ENCODE peak calls at places on chromosomes 11 and 22, in five cellular contexts. C is neural progenitor cell, S is HL-60, E is GM23338, D is brain microvascular endothelial cell. L is an unnamed sample.

GRCh38 chr22:30045901-30046715 is 34.2 kb upstream of the HORMAD2 start:
- DNase-seq in C (no peak), S (no peak), E (no peak), D (no peak), L (no peak)

GRCh38 chr11:11243258-11243789 is 109.7 kb downstream of the CSNK2A3 start:
- DNase-seq in C (no peak), S (no peak), E (no peak), D (no peak), L (no peak)

GRCh38 chr11:118908931-118909618 is 16.7 kb downstream of the BCL9L start:
- DNase-seq in C (peak), S (no peak), E (peak), D (peak), L (peak)

GRCh38 chr11:87325490-87325872 is 287.7 kb downstream of the TMEM135 start:
- DNase-seq in C (no peak), S (no peak), E (no peak), D (no peak), L (no peak)

GRCh38 chr22:50522208-50522805 is 3.1 kb downstream of the SCO2 start:
- DNase-seq in C (no peak), S (no peak), E (no peak), D (no peak), L (no peak)

GRCh38 chr22:43060213-43060612 is 29.0 kb downstream of the TTLL1 start:
- DNase-seq in C (peak), S (peak), E (peak), D (no peak), L (peak)

GRCh38 chr11:85299247-85299646 is 327.9 kb downstream of the DLG2 start:
- DNase-seq in C (no peak), S (no peak), E (peak), D (no peak), L (no peak)

GRCh38 chr22:47850644-47851151 is 1088.2 kb downstream of the TBC1D22A start:
- DNase-seq in C (peak), S (no peak), E (no peak), D (no peak), L (peak)

GRCh38 chr22:48198489-48199459 is 1436.3 kb downstream of the TBC1D22A start:
- DNase-seq in C (no peak), S (no peak), E (peak), D (no peak), L (no peak)

GRCh38 chr11:69443968-69444364 is 37.5 kb upstream of the LINC01488 start:
- DNase-seq in C (no peak), S (no peak), E (no peak), D (peak), L (no peak)

GRCh38 chr11:123069878-123070821 is 8.2 kb upstream of the HSPA8 start:
- DNase-seq in C (no peak), S (no peak), E (no peak), D (no peak), L (no peak)

GRCh38 chr11:60868682-60869450 is 1.5 kb downstream of the ZP1 start:
- DNase-seq in C (no peak), S (no peak), E (no peak), D (no peak), L (no peak)

GRCh38 chr11:19777342-19778102 is 64.9 kb downstream of the NAV2 start:
- DNase-seq in C (peak), S (no peak), E (peak), D (peak), L (no peak)

GRCh38 chr11:61785837-61786402 is 6.5 kb downstream of the TMEM258 start:
- DNase-seq in C (no peak), S (no peak), E (no peak), D (no peak), L (no peak)

GRCh38 chr22:49936973-49937757 is 18.7 kb downstream of the CRELD2 start:
- DNase-seq in C (no peak), S (no peak), E (no peak), D (no peak), L (no peak)

GRCh38 chr22:50739894-50740293 is 1.9 kb downstream of the ACR start:
- DNase-seq in C (no peak), S (no peak), E (no peak), D (no peak), L (no peak)

GRCh38 chr22:33114570-33114969 is 56.4 kb upstream of the SYN3 start:
- DNase-seq in C (no peak), S (no peak), E (no peak), D (no peak), L (no peak)

GRCh38 chr11:111772535-111772934 is 6.3 kb upstream of the PPP2R1B start:
- DNase-seq in C (no peak), S (no peak), E (no peak), D (no peak), L (no peak)

GRCh38 chr11:59102259-59102765 is 4.7 kb upstream of the FAM111B start:
- DNase-seq in C (peak), S (no peak), E (peak), D (peak), L (no peak)

GRCh38 chr11:46597609-46598219 is 3.9 kb upstream of the AMBRA1 start:
- DNase-seq in C (no peak), S (no peak), E (no peak), D (peak), L (no peak)

GRCh38 chr22:30919973-30920372 is 48.6 kb downstream of the MORC2 start:
- DNase-seq in C (no peak), S (no peak), E (no peak), D (no peak), L (no peak)

GRCh38 chr22:16925407-16925966 is 82.5 kb downstream of the GAB4 start:
- DNase-seq in C (no peak), S (no peak), E (no peak), D (no peak), L (no peak)

GRCh38 chr11:58567889-58568512 is 7.7 kb downstream of the LPXN start:
- DNase-seq in C (peak), S (peak), E (peak), D (peak), L (no peak)

GRCh38 chr11:70456921-70457532 is 58.7 kb downstream of the CTTN start:
- DNase-seq in C (no peak), S (no peak), E (no peak), D (peak), L (no peak)

GRCh38 chr11:128437137-128437536 is 150.2 kb downstream of the ETS1 start:
- DNase-seq in C (no peak), S (no peak), E (no peak), D (peak), L (peak)

GRCh38 chr22:40826984-40827741 is 8.0 kb upstream of the SLC25A17 start:
- DNase-seq in C (no peak), S (no peak), E (peak), D (no peak), L (no peak)

GRCh38 chr11:3969613-3970012 is 114.1 kb downstream of the STIM1 start:
- DNase-seq in C (no peak), S (no peak), E (no peak), D (no peak), L (no peak)

GRCh38 chr11:64868904-64869570 is 9.4 kb downstream of the EHD1 start:
- DNase-seq in C (no peak), S (no peak), E (no peak), D (peak), L (peak)

GRCh38 chr11:123061403-123062157 is at the start of gene HSPA8:
- DNase-seq in C (peak), S (peak), E (peak), D (peak), L (peak)

GRCh38 chr11:79626135-79626748 is 185.4 kb upstream of the TENM4 start:
- DNase-seq in C (no peak), S (no peak), E (no peak), D (no peak), L (no peak)

GRCh38 chr11:72361321-72361720 is 73.0 kb downstream of the CLPB start:
- DNase-seq in C (no peak), S (no peak), E (no peak), D (no peak), L (no peak)

GRCh38 chr11:117634756-117635593 is 162.0 kb downstream of the DSCAML1 start:
- DNase-seq in C (no peak), S (no peak), E (no peak), D (peak), L (no peak)

GRCh38 chr11:3666023-3666530 is 5.1 kb downstream of the CHRNA10 start:
- DNase-seq in C (no peak), S (no peak), E (no peak), D (no peak), L (no peak)

GRCh38 chr11:85766801-85767200 is 44.1 kb downstream of the SYTL2 start:
- DNase-seq in C (no peak), S (no peak), E (no peak), D (no peak), L (no peak)

GRCh38 chr11:43987384-43988039 is 45.1 kb downstream of the C11orf96 start:
- DNase-seq in C (no peak), S (no peak), E (no peak), D (peak), L (peak)

GRCh38 chr22:29621761-29622526 is 18.5 kb downstream of the NF2 start:
- DNase-seq in C (no peak), S (no peak), E (peak), D (peak), L (no peak)

GRCh38 chr11:115665958-115666357 is 161.7 kb upstream of the CADM1 start:
- DNase-seq in C (no peak), S (no peak), E (no peak), D (no peak), L (no peak)

DNA sequence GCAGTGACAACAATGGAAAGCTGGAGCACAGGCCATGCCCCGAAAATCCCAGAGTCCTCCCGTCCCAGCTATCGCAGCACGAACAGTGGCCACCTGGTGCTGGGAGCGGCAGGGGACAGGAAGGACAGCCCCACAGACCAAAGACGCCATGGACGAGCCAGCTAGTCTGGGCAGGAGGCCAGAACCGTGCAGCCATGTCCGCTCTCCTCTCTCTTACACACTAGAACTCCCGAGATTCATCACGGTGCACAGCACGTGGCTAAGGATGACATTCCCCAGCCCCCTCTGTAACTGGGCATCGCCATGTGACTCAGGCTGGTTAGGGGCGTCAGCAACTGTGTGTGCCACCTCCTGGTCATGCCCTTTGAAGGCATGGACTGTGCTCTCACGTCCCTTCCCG is 4.6 kb downstream of the CDPF1 start:
- DNase-seq in C (no peak), S (no peak), E (no peak), D (no peak), L (peak)
- TF ChIP-seq CTCF in C (no peak), S (no peak), E (no peak), D (no peak), L (no peak)

GRCh38 chr22:36507518-36508010 is 724 bp upstream of the FOXRED2 start:
- DNase-seq in C (no peak), S (no peak), E (no peak), D (no peak), L (no peak)

GRCh38 chr22:36510384-36510783 is 3.5 kb upstream of the FOXRED2 start:
- DNase-seq in C (no peak), S (no peak), E (no peak), D (no peak), L (no peak)

GRCh38 chr22:36510966-36511881 is 4.4 kb upstream of the FOXRED2 start:
- DNase-seq in C (peak), S (no peak), E (peak), D (peak), L (no peak)

GRCh38 chr22:36506637-36507517 is at the start of gene FOXRED2:
- DNase-seq in C (peak), S (peak), E (peak), D (peak), L (peak)

DNA sequence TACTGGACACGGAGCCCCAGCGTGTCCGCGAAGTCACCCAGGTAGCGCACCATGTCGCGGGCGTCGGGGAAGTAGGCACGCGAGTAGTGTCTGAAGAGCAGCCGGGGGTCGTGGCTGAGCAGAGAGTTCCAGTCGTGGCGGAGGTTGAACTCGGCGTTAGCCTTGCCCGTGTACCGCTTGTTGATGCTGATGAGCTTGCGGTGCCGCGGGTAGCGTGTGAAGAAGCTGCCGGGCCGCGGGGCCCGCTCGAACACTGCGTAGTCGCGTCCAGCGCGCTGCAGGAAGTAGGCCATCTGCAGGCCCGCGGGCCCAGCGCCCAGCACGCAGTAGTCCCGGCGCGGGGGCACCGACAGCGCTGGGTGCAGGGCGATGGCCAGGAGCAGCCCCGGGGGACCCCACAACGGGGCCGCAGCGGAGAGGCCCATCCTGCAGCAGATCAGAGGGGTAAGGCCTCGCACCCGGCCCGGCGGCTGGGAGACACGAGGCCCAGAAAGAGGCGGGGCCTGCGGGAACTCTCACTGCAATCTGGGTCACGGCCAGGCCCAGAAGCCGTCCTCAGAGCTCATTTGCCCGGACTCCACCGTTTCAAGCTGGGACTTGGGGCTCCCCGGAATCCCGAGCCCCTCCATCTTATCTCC is 723 bp downstream of the FOXRED2 start:
- DNase-seq in C (no peak), S (no peak), E (no peak), D (no peak), L (peak)
- H3K4me3 ChIP-seq in C (peak), S (peak), E (peak), D (peak), L (no peak)

DNA sequence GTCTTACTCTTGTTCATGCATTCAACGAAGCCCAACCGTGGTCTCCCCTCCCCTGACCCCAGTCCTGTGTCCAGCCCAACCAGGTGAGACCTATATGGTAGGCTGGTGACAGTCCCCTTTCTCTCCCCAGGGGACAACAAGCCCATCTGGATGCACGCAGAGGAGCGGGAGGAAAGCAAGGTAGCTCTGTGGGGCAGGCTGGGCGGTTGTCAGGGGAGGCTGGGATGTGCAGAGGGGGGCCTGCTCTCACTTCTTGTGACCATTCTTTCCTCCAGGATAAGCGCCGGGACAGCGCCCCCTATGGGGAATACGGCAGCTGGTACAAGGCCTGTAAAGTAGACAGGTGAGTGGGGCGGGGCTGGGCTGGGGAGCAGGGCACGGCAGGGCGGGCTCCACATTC is 3.5 kb upstream of the RAB1B start:
- DNase-seq in C (peak), S (no peak), E (peak), D (no peak), L (no peak)
- TF ChIP-seq CTCF in C (peak), S (no peak), E (peak), D (peak), L (no peak)

GRCh38 chr11:77089004-77089545 is 13.6 kb upstream of the OMP start:
- DNase-seq in C (no peak), S (no peak), E (no peak), D (no peak), L (no peak)

GRCh38 chr11:77085652-77086051 is 17.0 kb upstream of the OMP start:
- DNase-seq in C (no peak), S (no peak), E (no peak), D (no peak), L (peak)

GRCh38 chr11:77086521-77087472 is 15.8 kb upstream of the OMP start:
- DNase-seq in C (no peak), S (no peak), E (no peak), D (no peak), L (peak)

GRCh38 chr11:77088236-77089003 is 14.2 kb upstream of the OMP start:
- DNase-seq in C (no peak), S (no peak), E (no peak), D (no peak), L (no peak)

DNA sequence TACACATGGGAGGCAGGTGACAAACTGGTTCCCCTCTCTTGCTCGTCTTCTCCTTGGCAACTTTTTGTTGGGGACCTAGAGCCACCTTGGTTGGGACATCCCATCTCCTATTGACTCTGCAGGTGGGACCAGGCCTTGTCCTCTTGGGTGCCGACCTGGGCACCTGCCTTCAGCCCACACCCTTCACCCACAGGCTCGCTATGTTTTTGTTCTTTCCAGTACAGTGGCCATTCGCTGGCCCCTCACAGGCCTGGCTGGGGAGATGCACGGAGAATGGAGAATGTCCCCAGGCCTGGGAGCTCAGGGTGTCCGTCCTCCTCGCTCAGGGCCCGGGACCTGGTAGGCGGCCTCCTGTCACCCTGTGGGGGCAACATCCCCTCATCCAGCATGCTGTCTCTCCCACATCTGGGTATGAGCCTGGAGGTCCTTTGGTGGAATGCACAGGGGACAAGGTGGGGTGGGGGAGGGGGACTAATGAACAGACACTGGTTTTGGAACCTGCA is 14.9 kb upstream of the OMP start:
- DNase-seq in C (no peak), S (no peak), E (no peak), D (no peak), L (peak)
- H3K4me3 ChIP-seq in C (no peak), S (no peak), E (no peak), D (no peak), L (no peak)

GRCh38 chr11:75536786-75537629 is 11.3 kb upstream of the GDPD5 start:
- DNase-seq in C (no peak), S (peak), E (no peak), D (no peak), L (no peak)

GRCh38 chr11:75541301-75541929 is 15.7 kb upstream of the GDPD5 start:
- DNase-seq in C (no peak), S (no peak), E (no peak), D (no peak), L (no peak)

GRCh38 chr11:75538150-75538942 is 12.6 kb upstream of the GDPD5 start:
- DNase-seq in C (no peak), S (no peak), E (no peak), D (no peak), L (peak)

GRCh38 chr11:75537740-75538139 is 12.0 kb upstream of the GDPD5 start:
- DNase-seq in C (no peak), S (no peak), E (no peak), D (no peak), L (no peak)

GRCh38 chr11:75539459-75540022 is 13.8 kb upstream of the GDPD5 start:
- DNase-seq in C (no peak), S (no peak), E (no peak), D (no peak), L (no peak)
- TF ChIP-seq CTCF in C (no peak), S (no peak), E (no peak), D (no peak), L (no peak)

L was measured in ovary.